ENCODE peak calls at places on chromosomes 1 and 21, in four cellular contexts. Z is MM.1S; R is CD4-positive, CD25-positive, alpha-beta regulatory T cell; T is psoas muscle. J is an unnamed sample. For H3K4me1, the result is how much of the 10 kb centered on the place peaks cover.

GRCh38 chr1:245156736-245157505 is 2.1 kb downstream of the KIF26B start:
- DNase-seq in Z (no peak), R (no peak), T (no peak), J (no peak)

GRCh38 chr1:36458910-36459309 is 5.3 kb downstream of the MRPS15 start:
- DNase-seq in Z (no peak), R (no peak), T (no peak), J (no peak)

GRCh38 chr1:116824631-116825399 is 70.6 kb downstream of the CD2 start:
- DNase-seq in Z (no peak), R (no peak), T (no peak), J (no peak)

GRCh38 chr1:113255728-113256347 is 134.5 kb upstream of the MAGI3 start:
- DNase-seq in Z (no peak), R (no peak), T (no peak), J (peak)

GRCh38 chr21:46564391-46564790 is 40.5 kb downstream of the S100B start:
- DNase-seq in Z (no peak), R (no peak), T (no peak), J (no peak)

GRCh38 chr1:164823486-164824279 is 264.7 kb downstream of the PBX1 start:
- DNase-seq in Z (no peak), R (no peak), T (no peak), J (peak)

GRCh38 chr21:45516671-45517151 is 25.5 kb downstream of the SLC19A1 start:
- DNase-seq in Z (no peak), R (no peak), T (peak), J (no peak)

GRCh38 chr1:247360991-247361721 is 29.5 kb upstream of the ZNF496 start:
- DNase-seq in Z (no peak), R (no peak), T (peak), J (no peak)

GRCh38 chr1:197423006-197423405 is 155.0 kb downstream of the CRB1 start:
- DNase-seq in Z (no peak), R (no peak), T (no peak), J (no peak)

GRCh38 chr1:10957151-10957550 is 55.3 kb upstream of the TARDBP start:
- DNase-seq in Z (no peak), R (no peak), T (no peak), J (no peak)

GRCh38 chr1:22223176-22223575 is 80.3 kb upstream of the WNT4 start:
- DNase-seq in Z (no peak), R (no peak), T (no peak), J (no peak)

GRCh38 chr1:42206164-42206563 is 41.6 kb upstream of the GUCA2A start:
- DNase-seq in Z (no peak), R (no peak), T (no peak), J (no peak)

GRCh38 chr1:42209516-42210370 is 45.2 kb upstream of the GUCA2A start:
- DNase-seq in Z (no peak), R (no peak), T (no peak), J (no peak)

GRCh38 chr1:42210421-42211133 is 46.0 kb upstream of the GUCA2A start:
- DNase-seq in Z (no peak), R (no peak), T (no peak), J (no peak)

GRCh38 chr1:42214447-42214871 is 49.9 kb upstream of the GUCA2A start:
- DNase-seq in Z (no peak), R (no peak), T (no peak), J (peak)

DNA sequence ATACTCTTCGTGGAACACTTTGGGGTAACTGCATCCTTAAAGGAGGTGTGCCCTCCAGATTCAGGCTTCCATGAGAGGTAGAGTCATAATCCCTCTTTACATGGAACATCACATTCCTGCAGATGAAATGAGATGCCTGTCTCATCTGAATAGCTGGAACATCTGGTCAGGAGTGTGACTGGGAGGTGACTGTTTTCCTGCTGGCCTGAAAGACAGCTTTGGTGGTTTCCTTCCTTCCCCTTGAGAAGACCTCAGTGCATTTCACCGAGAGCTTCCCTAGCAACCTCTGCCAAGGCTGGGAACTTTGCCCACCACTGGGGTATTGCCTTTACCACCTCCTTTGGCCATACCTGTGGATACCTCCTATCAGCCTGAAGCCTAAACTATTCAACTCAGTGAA is 46.7 kb upstream of the GUCA2A start:
- DNase-seq in Z (no peak), R (no peak), T (no peak), J (no peak)
- H3K4me1 ChIP-seq in Z (under half), R (under half), T (under half), J (under half)

GRCh38 chr1:204295666-204296065 is 64.1 kb downstream of the PLEKHA6 start:
- DNase-seq in Z (no peak), R (no peak), T (no peak), J (no peak)
- H3K4me1 ChIP-seq in Z (under half), R (under half), T (under half), J (under half)

DNA sequence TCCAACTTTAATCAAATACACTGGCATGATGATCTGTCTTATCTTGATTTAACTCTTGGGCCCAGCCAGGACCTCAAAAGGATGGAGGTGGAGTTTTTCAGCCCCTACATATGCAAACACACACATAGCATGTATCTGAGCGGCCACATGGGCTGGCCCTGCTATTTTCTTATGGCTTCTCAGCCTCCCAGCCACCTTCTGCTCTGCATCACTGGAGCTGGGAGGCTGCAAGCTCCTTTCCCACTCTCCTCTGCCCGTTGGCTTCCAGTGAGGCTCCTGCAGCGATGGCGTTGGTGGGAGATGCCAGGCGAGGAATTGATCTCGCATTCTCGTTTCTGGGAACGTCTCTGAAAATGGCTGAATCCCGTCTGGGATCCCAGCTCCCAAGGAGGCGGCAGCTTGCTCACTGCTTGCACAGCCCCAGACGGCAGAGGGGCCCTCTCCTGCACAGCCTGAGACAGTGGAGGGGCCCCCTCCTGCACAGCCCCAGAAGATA is 1.7 kb upstream of the PRXL2B start:
- DNase-seq in Z (no peak), R (peak), T (no peak), J (no peak)
- H3K4me1 ChIP-seq in Z (under half), R (half or more), T (under half), J (under half)

DNA sequence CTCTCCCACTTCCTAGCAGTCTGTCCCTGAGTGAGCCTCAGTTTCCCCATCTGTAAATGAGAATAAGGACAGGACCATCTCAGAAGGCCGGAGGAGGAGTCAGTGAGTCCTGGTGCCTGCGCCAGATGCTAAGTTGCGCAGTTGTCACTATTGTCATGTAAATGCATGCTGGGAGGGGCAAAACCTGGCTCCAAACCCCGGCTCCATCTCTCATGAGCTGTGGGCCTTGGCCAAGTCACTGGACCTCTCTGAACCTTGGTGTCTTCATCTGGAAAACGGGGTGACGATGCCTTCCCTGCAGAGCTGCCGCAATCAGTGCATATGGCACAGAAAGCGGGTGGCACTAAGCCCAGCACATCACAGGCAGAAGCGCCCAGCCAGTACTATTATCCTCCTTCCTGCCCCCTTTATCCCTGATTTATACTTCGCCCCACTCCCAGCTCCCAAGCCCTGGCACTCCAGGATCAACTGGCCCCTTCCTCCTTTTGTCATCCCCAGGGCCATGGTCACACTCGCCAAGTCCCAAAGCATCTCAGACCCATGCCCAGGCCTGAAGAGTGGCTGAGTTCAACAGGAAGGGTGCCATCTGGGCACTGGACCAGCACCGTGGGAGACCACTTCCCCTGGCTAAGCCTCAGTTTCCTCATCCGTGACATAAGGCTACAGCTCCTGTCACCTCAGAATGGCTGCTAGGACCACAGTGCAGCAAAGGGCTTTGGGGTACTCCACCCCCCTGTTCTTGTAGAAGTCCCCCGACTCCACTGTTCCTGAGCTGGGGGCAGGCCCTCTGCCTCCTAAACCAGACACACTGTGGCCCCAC is 4.3 kb upstream of the PLEKHG5 start:
- DNase-seq in Z (no peak), R (no peak), T (no peak), J (no peak)
- H3K4me1 ChIP-seq in Z (under half), R (under half), T (under half), J (under half)